ENCODE peak calls at places on chromosomes 3 and 15, in seven cellular contexts. L is K562, A is SK-N-SH, K is H1, Q is HCT116, B is HepG2, C is GM12878. X is an unnamed sample.

GRCh38 chr3:131033480-131034080 is 6.9 kb downstream of the NEK11 start:
- DNase-seq in L (peak; percentile 57), A (peak; percentile 51), K (no peak), Q (peak; percentile 41), B (peak; percentile 43), C (no peak), X (peak; percentile 74)

GRCh38 chr3:139468407-139468806 is 7.9 kb downstream of the RBP2 start:
- DNase-seq in L (no peak), A (no peak), K (no peak), Q (no peak), B (no peak), C (no peak), X (no peak)

GRCh38 chr3:4021162-4021561 is 221.9 kb downstream of the LRRN1 start:
- DNase-seq in L (no peak), A (no peak), K (no peak), Q (no peak), B (no peak), C (no peak), X (peak; percentile 52)

GRCh38 chr3:71241981-71242552 is 341.5 kb downstream of the FOXP1 start:
- DNase-seq in L (no peak), A (no peak), K (no peak), Q (no peak), B (no peak), C (no peak), X (no peak)

GRCh38 chr15:80695911-80696651 is 971 bp downstream of the ABHD17C start:
- DNase-seq in L (no peak), A (peak; percentile 53), K (peak; percentile 52), Q (no peak), B (peak; percentile 20), C (no peak), X (peak; percentile 71)

GRCh38 chr15:35723852-35724251 is 177.9 kb upstream of the DPH6 start:
- DNase-seq in L (no peak), A (no peak), K (no peak), Q (no peak), B (no peak), C (no peak), X (no peak)

GRCh38 chr3:141955163-141955562 is 78.7 kb downstream of the ATP1B3 start:
- DNase-seq in L (no peak), A (no peak), K (no peak), Q (no peak), B (no peak), C (no peak), X (no peak)

GRCh38 chr15:74695597-74696397 is at the start of gene EDC3:
- DNase-seq in L (peak; percentile 92), A (peak; percentile 92), K (peak; percentile 95), Q (peak; percentile 73), B (peak; percentile 79), C (peak; percentile 40), X (peak; percentile 90)

GRCh38 chr3:106611841-106612240 is 743.0 kb upstream of the CBLB start:
- DNase-seq in L (no peak), A (no peak), K (no peak), Q (no peak), B (no peak), C (no peak), X (no peak)

GRCh38 chr3:139640456-139640855 is 37.3 kb downstream of the NMNAT3 start:
- DNase-seq in L (no peak), A (no peak), K (no peak), Q (no peak), B (no peak), C (no peak), X (no peak)

GRCh38 chr3:184357248-184358139 is 3.9 kb downstream of the CLCN2 start:
- DNase-seq in L (peak; percentile 56), A (no peak), K (no peak), Q (no peak), B (no peak), C (no peak), X (no peak)

GRCh38 chr3:21734746-21735145 is 16.3 kb downstream of the ZNF385D start:
- DNase-seq in L (no peak), A (no peak), K (no peak), Q (no peak), B (no peak), C (no peak), X (no peak)

GRCh38 chr3:70064194-70064787 is 64.8 kb downstream of the SAMMSON start:
- DNase-seq in L (peak; percentile 26), A (peak; percentile 8), K (no peak), Q (peak; percentile 4), B (peak; percentile 27), C (peak; percentile 1), X (peak; percentile 38)

GRCh38 chr3:113065336-113065735 is 74.6 kb downstream of the GTPBP8 start:
- DNase-seq in L (no peak), A (no peak), K (no peak), Q (no peak), B (no peak), C (no peak), X (no peak)

GRCh38 chr15:51841401-51842040 is 12.1 kb downstream of the TMOD3 start:
- DNase-seq in L (no peak), A (no peak), K (no peak), Q (no peak), B (no peak), C (no peak), X (no peak)

GRCh38 chr3:152400912-152401311 is 132.2 kb downstream of the MBNL1 start:
- DNase-seq in L (no peak), A (no peak), K (no peak), Q (no peak), B (no peak), C (no peak), X (no peak)

GRCh38 chr15:92693922-92694331 is 38.4 kb upstream of the FAM174B start:
- DNase-seq in L (peak; percentile 55), A (peak; percentile 55), K (peak; percentile 80), Q (peak; percentile 34), B (peak; percentile 50), C (no peak), X (peak; percentile 71)

GRCh38 chr15:71444866-71445590 is 329.8 kb downstream of the THSD4 start:
- DNase-seq in L (no peak), A (no peak), K (no peak), Q (no peak), B (peak; percentile 86), C (no peak), X (no peak)
- TF ChIP-seq JUND in L (no peak), A (peak; percentile 67), K (no peak), Q (peak; percentile 36), B (no peak), C (no peak), X (no peak)

GRCh38 chr3:47376393-47376792 is 4.4 kb upstream of the PTPN23 start:
- DNase-seq in L (peak; percentile 45), A (no peak), K (no peak), Q (no peak), B (no peak), C (no peak), X (no peak)
- TF ChIP-seq JUND in L (no peak), A (no peak), K (no peak), Q (no peak), B (no peak), C (no peak), X (no peak)

GRCh38 chr3:122146466-122146865 is 37.0 kb upstream of the CASR start:
- DNase-seq in L (no peak), A (no peak), K (no peak), Q (no peak), B (no peak), C (peak; percentile 37), X (no peak)
- TF ChIP-seq JUND in L (no peak), A (no peak), K (no peak), Q (no peak), B (no peak), C (no peak), X (no peak)

DNA sequence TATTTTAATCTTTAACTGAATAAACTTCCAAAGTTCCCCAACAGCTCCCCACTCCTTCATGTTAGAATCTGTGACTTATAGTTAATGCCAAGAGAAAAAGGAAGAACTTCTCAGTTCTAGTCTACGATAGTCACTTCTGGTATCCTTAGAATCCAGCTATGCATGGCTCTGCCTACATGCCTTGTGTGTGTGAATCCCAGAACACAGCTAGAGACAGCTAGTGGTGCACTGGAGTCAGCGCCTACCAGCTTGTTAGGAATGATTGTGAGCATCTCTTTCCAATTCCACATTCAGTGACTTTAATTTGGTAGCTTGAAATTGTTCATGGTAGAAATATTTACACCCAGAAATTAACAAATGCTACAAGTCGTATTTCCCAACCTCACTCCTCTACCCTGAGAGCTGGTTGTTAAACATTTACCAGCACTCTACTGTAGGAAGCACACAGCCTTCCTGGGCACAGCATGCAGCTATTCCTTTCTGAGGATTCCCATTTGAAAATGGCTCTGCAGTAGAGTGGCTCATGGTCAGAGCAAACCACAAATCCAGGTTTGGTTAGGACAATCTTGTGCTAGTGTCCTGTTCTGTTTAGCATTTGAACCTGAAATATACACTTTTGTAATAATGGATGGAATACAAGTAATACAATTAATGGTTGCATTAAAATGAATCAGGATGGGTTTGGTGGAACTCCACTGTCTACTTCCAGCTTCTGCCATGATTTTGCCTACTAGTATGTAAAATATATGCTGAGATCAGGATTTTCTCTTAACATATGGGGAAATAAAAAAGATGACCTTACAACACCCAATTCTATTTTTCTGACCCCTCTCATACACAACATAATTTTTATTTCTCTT is 371.0 kb upstream of the GBE1 start:
- DNase-seq in L (no peak), A (no peak), K (no peak), Q (no peak), B (peak; percentile 41), C (no peak), X (no peak)
- TF ChIP-seq JUND in L (no peak), A (no peak), K (no peak), Q (no peak), B (no peak), C (no peak), X (no peak)

GRCh38 chr3:53043738-53044137 is 2.1 kb downstream of the SFMBT1 start:
- DNase-seq in L (no peak), A (no peak), K (peak; percentile 10), Q (no peak), B (no peak), C (no peak), X (no peak)

GRCh38 chr3:53045784-53046170 is at the start of gene SFMBT1:
- DNase-seq in L (peak; percentile 76), A (peak; percentile 96), K (peak; percentile 67), Q (no peak), B (no peak), C (no peak), X (peak; percentile 71)

GRCh38 chr3:53044371-53045106 is 1.3 kb downstream of the SFMBT1 start:
- DNase-seq in L (peak; percentile 38), A (peak; percentile 52), K (peak; percentile 65), Q (no peak), B (no peak), C (no peak), X (peak; percentile 30)

GRCh38 chr3:53046171-53047170 is 598 bp upstream of the SFMBT1 start:
- DNase-seq in L (peak; percentile 14), A (peak; percentile 87), K (peak; percentile 86), Q (no peak), B (no peak), C (no peak), X (peak; percentile 54)

DNA sequence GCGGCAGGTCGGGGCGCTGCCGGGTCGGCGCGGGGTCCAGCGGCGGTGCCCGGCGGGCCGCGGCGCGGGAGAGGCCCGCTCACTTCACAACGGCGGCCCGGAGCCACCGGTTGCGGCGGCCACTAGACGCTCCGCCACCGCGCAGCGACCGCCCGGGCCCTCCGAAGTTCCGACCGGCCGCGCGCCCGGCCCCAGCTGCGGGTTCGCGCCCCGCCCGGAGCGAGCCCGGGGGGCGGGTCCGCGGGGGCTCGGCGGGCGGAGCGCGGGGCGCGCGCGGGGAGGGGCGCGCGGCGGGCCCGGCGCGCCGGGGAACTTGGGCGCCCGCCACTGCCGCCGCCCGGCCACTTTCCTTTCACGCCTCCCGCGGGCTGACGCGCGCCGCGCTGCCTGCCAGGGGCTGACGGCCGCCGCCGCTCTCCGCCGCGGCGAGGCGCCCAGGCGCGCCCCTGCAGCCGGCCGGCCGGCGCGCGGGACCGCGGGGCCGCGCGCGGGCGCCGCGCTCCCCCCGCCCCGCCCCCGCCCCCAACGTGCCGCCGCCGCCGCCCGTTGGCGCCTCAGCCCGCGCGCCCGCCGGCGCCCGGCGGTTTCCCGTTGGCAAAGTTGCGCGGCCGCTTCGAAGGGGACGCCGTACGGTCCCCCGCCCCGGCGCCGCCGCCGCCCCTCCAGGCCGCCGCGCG is 628 bp downstream of the SFMBT1 start:
- DNase-seq in L (peak; percentile 68), A (peak; percentile 92), K (peak; percentile 59), Q (no peak), B (no peak), C (no peak), X (peak; percentile 68)
- TF ChIP-seq JUND in L (no peak), A (no peak), K (no peak), Q (no peak), B (no peak), C (no peak), X (no peak)

X was measured in T47D.